ENCODE peak calls at places on chromosomes 5 and 9, in ten cellular contexts. N, E, S, J, U, O, V, R, M and D are unnamed samples.

GRCh38 chr5:179613460-179614071 is 9.9 kb downstream of the HNRNPH1 start:
- DNase-seq in N (no peak), E (no peak), S (no peak), J (no peak), U (no peak), O (no peak), V (no peak), R (no peak), M (no peak), D (no peak)

GRCh38 chr9:12972608-12973589 is 198.1 kb downstream of the LURAP1L start:
- DNase-seq in N (no peak), E (no peak), S (no peak), J (no peak), U (peak; percentile 6), O (no peak), V (no peak), R (no peak), M (no peak), D (no peak)

GRCh38 chr5:97538916-97539315 is 355.9 kb upstream of the RIOK2 start:
- DNase-seq in N (no peak), E (no peak), S (no peak), J (no peak), U (no peak), O (no peak), V (no peak), R (no peak), M (no peak), D (no peak)

GRCh38 chr5:73129143-73129542 is 8.8 kb downstream of the TMEM171 start:
- DNase-seq in N (no peak), E (no peak), S (no peak), J (no peak), U (no peak), O (no peak), V (no peak), R (no peak), M (no peak), D (no peak)

GRCh38 chr5:96000308-96000707 is 38.7 kb upstream of the ELL2 start:
- DNase-seq in N (no peak), E (no peak), S (no peak), J (no peak), U (no peak), O (no peak), V (no peak), R (no peak), M (no peak), D (no peak)

GRCh38 chr9:90299963-90300362 is 342.7 kb downstream of the DIRAS2 start:
- DNase-seq in N (no peak), E (no peak), S (no peak), J (no peak), U (no peak), O (no peak), V (no peak), R (no peak), M (no peak), D (no peak)

GRCh38 chr9:105195259-105195658 is 49.2 kb upstream of the SLC44A1 start:
- DNase-seq in N (no peak), E (peak; percentile 60), S (no peak), J (no peak), U (no peak), O (no peak), V (no peak), R (no peak), M (no peak), D (no peak)

GRCh38 chr9:126965541-126966428 is 51.2 kb downstream of the RALGPS1 start:
- DNase-seq in N (peak; percentile 28), E (no peak), S (peak; percentile 61), J (peak; percentile 87), U (peak; percentile 54), O (peak; percentile 67), V (peak; percentile 54), R (peak; percentile 55), M (peak; percentile 39), D (peak; percentile 26)

GRCh38 chr5:171628344-171628743 is 157.3 kb upstream of the SMIM23 start:
- DNase-seq in N (no peak), E (no peak), S (no peak), J (no peak), U (no peak), O (no peak), V (no peak), R (no peak), M (no peak), D (no peak)

GRCh38 chr9:131276891-131277672 is 772 bp upstream of the FAM78A start:
- DNase-seq in N (no peak), E (no peak), S (peak; percentile 53), J (no peak), U (no peak), O (no peak), V (no peak), R (peak; percentile 61), M (no peak), D (no peak)

GRCh38 chr5:158384535-158385421 is 525.8 kb upstream of the CLINT1 start:
- DNase-seq in N (no peak), E (no peak), S (no peak), J (peak; percentile 91), U (no peak), O (no peak), V (peak; percentile 96), R (no peak), M (no peak), D (no peak)

GRCh38 chr9:74497750-74498615 is 848 bp downstream of the RORB start:
- DNase-seq in N (no peak), E (peak; percentile 33), S (peak; percentile 1), J (peak; percentile 14), U (no peak), O (peak; percentile 24), V (peak; percentile 37), R (peak; percentile 14), M (peak; percentile 9), D (no peak)

GRCh38 chr5:134436523-134437339 is 25.1 kb upstream of the CDKN2AIPNL start:
- DNase-seq in N (peak; percentile 84), E (peak; percentile 38), S (peak; percentile 69), J (peak; percentile 79), U (peak; percentile 94), O (peak; percentile 74), V (peak; percentile 92), R (peak; percentile 70), M (no peak), D (no peak)

GRCh38 chr9:28774433-28775029 is 1201.2 kb upstream of the C9orf72 start:
- DNase-seq in N (no peak), E (peak; percentile 72), S (no peak), J (peak; percentile 29), U (peak; percentile 50), O (peak; percentile 8), V (peak; percentile 15), R (no peak), M (no peak), D (peak; percentile 44)

GRCh38 chr5:87081511-87082372 is 185.9 kb upstream of the RASA1 start:
- DNase-seq in N (no peak), E (no peak), S (peak; percentile 58), J (no peak), U (peak; percentile 38), O (peak; percentile 47), V (no peak), R (no peak), M (no peak), D (no peak)

GRCh38 chr5:346229-346935 is 24.9 kb downstream of the AHRR start:
- DNase-seq in N (no peak), E (no peak), S (no peak), J (no peak), U (no peak), O (peak; percentile 37), V (no peak), R (no peak), M (no peak), D (no peak)

GRCh38 chr5:75044406-75044805 is 8.0 kb downstream of the GCNT4 start:
- DNase-seq in N (no peak), E (no peak), S (peak; percentile 17), J (no peak), U (no peak), O (no peak), V (no peak), R (no peak), M (no peak), D (no peak)

GRCh38 chr5:132802044-132802684 is 10.9 kb upstream of the SOWAHA start:
- DNase-seq in N (no peak), E (no peak), S (no peak), J (no peak), U (no peak), O (no peak), V (no peak), R (no peak), M (no peak), D (no peak)

GRCh38 chr5:132322266-132322665 is 28.1 kb downstream of the SLC22A4 start:
- DNase-seq in N (no peak), E (no peak), S (no peak), J (no peak), U (no peak), O (no peak), V (no peak), R (no peak), M (no peak), D (no peak)

GRCh38 chr5:133991171-133991910 is 13.4 kb downstream of the VDAC1 start:
- DNase-seq in N (no peak), E (no peak), S (no peak), J (no peak), U (no peak), O (no peak), V (no peak), R (no peak), M (no peak), D (no peak)

GRCh38 chr5:119287547-119288073 is 68.2 kb upstream of the TNFAIP8 start:
- DNase-seq in N (peak; percentile 32), E (no peak), S (peak; percentile 56), J (peak; percentile 37), U (peak; percentile 68), O (no peak), V (peak; percentile 63), R (no peak), M (no peak), D (no peak)

GRCh38 chr5:80125962-80126480 is 90.9 kb downstream of the THBS4 start:
- DNase-seq in N (no peak), E (no peak), S (no peak), J (peak; percentile 29), U (no peak), O (peak; percentile 41), V (peak; percentile 64), R (no peak), M (no peak), D (no peak)

GRCh38 chr9:111597852-111598729 is 1.4 kb downstream of the PTGR1 start:
- DNase-seq in N (peak; percentile 73), E (no peak), S (peak; percentile 72), J (peak; percentile 79), U (peak; percentile 81), O (peak; percentile 68), V (peak; percentile 72), R (peak; percentile 64), M (peak; percentile 35), D (peak; percentile 36)

GRCh38 chr9:86909388-86909787 is 37.9 kb downstream of the GAS1 start:
- DNase-seq in N (no peak), E (no peak), S (no peak), J (no peak), U (no peak), O (no peak), V (peak; percentile 53), R (no peak), M (no peak), D (no peak)

GRCh38 chr5:32500206-32500605 is 55.7 kb upstream of the ZFR start:
- DNase-seq in N (no peak), E (no peak), S (no peak), J (no peak), U (no peak), O (no peak), V (no peak), R (no peak), M (no peak), D (no peak)

GRCh38 chr9:136782452-136782851 is 8.7 kb upstream of the TMEM141 start:
- DNase-seq in N (no peak), E (no peak), S (no peak), J (no peak), U (no peak), O (no peak), V (no peak), R (no peak), M (no peak), D (no peak)

GRCh38 chr5:69504036-69504435 is 11.4 kb downstream of the OCLN start:
- DNase-seq in N (no peak), E (no peak), S (no peak), J (no peak), U (no peak), O (no peak), V (no peak), R (no peak), M (no peak), D (no peak)

GRCh38 chr9:128702949-128703615 is 779 bp downstream of the PKN3 start:
- DNase-seq in N (no peak), E (no peak), S (peak; percentile 23), J (peak; percentile 38), U (no peak), O (peak; percentile 68), V (no peak), R (peak; percentile 53), M (no peak), D (no peak)